ENCODE peak calls at places on chromosomes 7 and 10, in five cellular contexts. P is GM12878, J is K562, W is HepG2, Z is A549. B is an unnamed sample.

GRCh38 chr7:52831321-52831720 is 204.1 kb upstream of the POM121L12 start:
- DNase-seq in P (no peak), J (no peak), W (no peak), Z (no peak), B (no peak)

GRCh38 chr10:91343010-91343409 is 67.1 kb upstream of the HECTD2 start:
- DNase-seq in P (no peak), J (no peak), W (no peak), Z (no peak), B (no peak)

GRCh38 chr7:150408393-150409299 is 29.5 kb downstream of the ZNF775 start:
- DNase-seq in P (no peak), J (no peak), W (no peak), Z (no peak), B (no peak)

GRCh38 chr7:45032421-45032820 is 32.4 kb downstream of the CCM2 start:
- DNase-seq in P (no peak), J (no peak), W (no peak), Z (no peak), B (no peak)

GRCh38 chr7:156639426-156640256 is 933 bp upstream of the RNF32 start:
- DNase-seq in P (no peak), J (peak; percentile 65), W (no peak), Z (no peak), B (no peak)

GRCh38 chr7:133853706-133854276 is 273.3 kb upstream of the LRGUK start:
- DNase-seq in P (peak; percentile 9), J (peak; percentile 35), W (peak; percentile 47), Z (peak; percentile 82), B (peak; percentile 27)

GRCh38 chr7:46146454-46147255 is 225.6 kb upstream of the IGFBP3 start:
- DNase-seq in P (no peak), J (no peak), W (no peak), Z (peak; percentile 61), B (no peak)

GRCh38 chr7:142384508-142384922 is 126.7 kb upstream of the PRSS58 start:
- DNase-seq in P (no peak), J (no peak), W (no peak), Z (no peak), B (no peak)

GRCh38 chr10:125985557-125986246 is 89.3 kb downstream of the FANK1 start:
- DNase-seq in P (no peak), J (no peak), W (no peak), Z (no peak), B (no peak)

GRCh38 chr10:97822261-97822687 is 27.4 kb upstream of the GOLGA7B start:
- DNase-seq in P (no peak), J (no peak), W (no peak), Z (no peak), B (no peak)

GRCh38 chr7:41425926-41426325 is 277.0 kb downstream of the INHBA start:
- DNase-seq in P (no peak), J (no peak), W (no peak), Z (no peak), B (peak; percentile 8)

GRCh38 chr7:91310829-91311460 is 46.7 kb downstream of the FZD1 start:
- DNase-seq in P (no peak), J (no peak), W (no peak), Z (no peak), B (no peak)

GRCh38 chr7:30705596-30705995 is 23.3 kb upstream of the CRHR2 start:
- DNase-seq in P (no peak), J (no peak), W (no peak), Z (no peak), B (no peak)

GRCh38 chr7:29341156-29341555 is 146.6 kb downstream of the CHN2 start:
- DNase-seq in P (no peak), J (no peak), W (no peak), Z (no peak), B (no peak)

GRCh38 chr10:26334932-26335573 is 103.1 kb upstream of the APBB1IP start:
- DNase-seq in P (peak; percentile 73), J (peak; percentile 50), W (peak; percentile 50), Z (peak; percentile 81), B (peak; percentile 28)

GRCh38 chr7:82050792-82051191 is 280.9 kb upstream of the HGF start:
- DNase-seq in P (no peak), J (no peak), W (no peak), Z (peak; percentile 59), B (no peak)

GRCh38 chr7:141744131-141744530 is 6.0 kb downstream of the SSBP1 start:
- DNase-seq in P (no peak), J (no peak), W (no peak), Z (no peak), B (no peak)

GRCh38 chr10:89392974-89393373 is 551 bp downstream of the IFIT1 start:
- DNase-seq in P (no peak), J (no peak), W (no peak), Z (peak; percentile 16), B (no peak)

GRCh38 chr10:102114861-102115618 is 5.1 kb downstream of the LDB1 start:
- DNase-seq in P (no peak), J (peak; percentile 74), W (peak; percentile 79), Z (peak; percentile 73), B (peak; percentile 81)

GRCh38 chr7:102439963-102440795 is 6.8 kb downstream of the ORAI2 start:
- DNase-seq in P (no peak), J (peak; percentile 56), W (peak; percentile 72), Z (peak; percentile 70), B (peak; percentile 93)

GRCh38 chr7:47905071-47905920 is 43.0 kb downstream of the PKD1L1 start:
- DNase-seq in P (no peak), J (no peak), W (no peak), Z (no peak), B (no peak)

GRCh38 chr7:131235489-131236317 is 92.0 kb upstream of the MKLN1 start:
- DNase-seq in P (no peak), J (no peak), W (peak; percentile 16), Z (peak; percentile 99), B (peak; percentile 96)

GRCh38 chr7:143958781-143959180 is 4.1 kb downstream of the OR2F1 start:
- DNase-seq in P (no peak), J (no peak), W (peak; percentile 65), Z (no peak), B (no peak)

GRCh38 chr10:36023939-36024338 is 381.8 kb upstream of the FZD8 start:
- DNase-seq in P (no peak), J (no peak), W (peak; percentile 3), Z (peak; percentile 69), B (peak; percentile 27)

GRCh38 chr10:48947690-48948418 is 8.2 kb upstream of the LRRC18 start:
- DNase-seq in P (no peak), J (no peak), W (no peak), Z (no peak), B (no peak)

GRCh38 chr10:44334621-44335184 is 50.2 kb downstream of the CXCL12 start:
- DNase-seq in P (no peak), J (no peak), W (no peak), Z (no peak), B (no peak)

DNA sequence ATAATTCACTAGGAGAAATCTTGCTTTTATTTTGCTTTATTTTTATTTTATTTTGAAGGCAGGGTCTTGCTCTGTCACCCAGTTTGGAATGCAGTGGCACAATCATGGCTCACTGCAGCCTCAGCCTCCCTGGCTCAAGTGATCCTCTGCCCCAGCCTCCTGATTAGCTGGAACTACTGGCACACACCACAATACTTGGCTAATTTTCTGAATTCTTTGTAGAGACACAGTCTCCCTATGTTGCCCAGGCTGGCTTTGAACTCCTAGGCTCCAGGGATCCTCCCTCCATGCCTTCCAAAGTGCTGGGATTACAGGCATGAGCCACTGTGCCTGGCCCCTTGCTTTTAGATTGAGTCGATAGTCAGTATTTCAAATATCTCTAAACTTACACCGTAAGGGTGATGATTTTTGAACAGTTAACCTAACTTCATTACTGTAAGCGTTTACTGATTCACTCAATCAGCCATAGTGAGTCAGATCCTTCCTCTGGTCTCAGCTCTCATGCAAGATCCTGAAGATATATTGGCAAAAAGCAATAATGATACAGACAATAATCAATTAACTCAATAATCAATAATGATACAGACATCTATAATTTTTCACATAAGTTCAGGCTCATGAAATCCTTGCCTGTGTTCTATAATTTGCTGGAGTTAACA is 239.5 kb downstream of the KIAA1217 start:
- DNase-seq in P (no peak), J (no peak), W (no peak), Z (no peak), B (peak; percentile 17)
- H3K27ac ChIP-seq in P (no peak overlapping the region), J (no peak overlapping the region), W (no peak overlapping the region), Z (no peak overlapping the region), B (no peak overlapping the region)

GRCh38 chr7:7861211-7861633 is 107.4 kb upstream of the GLCCI1 start:
- DNase-seq in P (no peak), J (no peak), W (peak; percentile 49), Z (peak; percentile 9), B (peak; percentile 96)
- H3K4me2 ChIP-seq in P (no peak overlapping the region), J (no peak overlapping the region), W (no peak overlapping the region), Z (peak overlapping the region; percentile 26), B (peak overlapping the region; percentile 63)

GRCh38 chr10:46548781-46549090 is 7.7 kb downstream of the GPRIN2 start:
- DNase-seq in P (no peak), J (no peak), W (no peak), Z (no peak), B (no peak)

GRCh38 chr10:46546591-46547330 is 9.7 kb downstream of the GPRIN2 start:
- DNase-seq in P (no peak), J (no peak), W (no peak), Z (no peak), B (no peak)

GRCh38 chr10:46545861-46546590 is 10.4 kb downstream of the GPRIN2 start:
- DNase-seq in P (no peak), J (no peak), W (no peak), Z (no peak), B (no peak)

GRCh38 chr10:46547881-46548780 is 8.3 kb downstream of the GPRIN2 start:
- DNase-seq in P (no peak), J (no peak), W (no peak), Z (no peak), B (no peak)

DNA sequence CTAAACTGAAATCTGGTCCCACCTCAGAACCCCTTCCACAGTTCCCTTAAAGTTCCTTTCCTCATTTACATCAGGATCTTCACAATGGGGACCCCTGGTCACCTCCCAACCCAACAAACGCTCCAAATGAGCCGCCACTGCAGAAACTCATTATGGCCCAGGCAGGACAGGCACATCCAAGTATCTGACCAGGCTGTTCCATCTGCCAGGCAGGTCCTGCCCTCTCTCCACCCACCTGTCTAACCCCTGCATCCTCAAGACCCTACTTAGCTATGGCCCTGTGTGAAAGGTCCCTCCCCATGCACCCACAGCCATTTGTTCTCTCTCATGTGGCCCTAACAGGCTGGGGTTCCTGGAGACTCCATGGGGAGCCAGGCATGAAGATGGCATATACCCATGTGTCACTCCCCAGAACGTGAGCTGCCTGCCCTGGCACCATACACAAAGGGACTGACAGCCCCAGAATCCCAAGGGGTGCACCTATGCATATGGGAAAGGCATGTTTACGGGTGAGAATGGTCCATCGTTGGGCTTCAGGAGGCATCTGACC is 9.1 kb downstream of the GPRIN2 start:
- DNase-seq in P (no peak), J (no peak), W (no peak), Z (no peak), B (no peak)
- TF ChIP-seq MYC in P (no peak), J (no peak), W (no peak), Z (no peak), B (no peak)

GRCh38 chr10:132001238-132001977 is 19.7 kb upstream of the BNIP3 start:
- DNase-seq in P (no peak), J (no peak), W (peak; percentile 29), Z (peak; percentile 63), B (no peak)

GRCh38 chr10:131998845-131999681 is 17.3 kb upstream of the BNIP3 start:
- DNase-seq in P (no peak), J (peak; percentile 26), W (peak; percentile 24), Z (no peak), B (no peak)

GRCh38 chr10:131996508-131997365 is 15.0 kb upstream of the BNIP3 start:
- DNase-seq in P (no peak), J (no peak), W (no peak), Z (no peak), B (no peak)

GRCh38 chr10:131997366-131998049 is 15.8 kb upstream of the BNIP3 start:
- DNase-seq in P (no peak), J (no peak), W (peak; percentile 92), Z (peak; percentile 66), B (peak; percentile 75)

GRCh38 chr10:131998050-131998844 is 16.5 kb upstream of the BNIP3 start:
- DNase-seq in P (no peak), J (no peak), W (peak; percentile 47), Z (no peak), B (no peak)
- H3K27ac ChIP-seq in P (no peak overlapping the region), J (peak overlapping the region; percentile 57), W (peak overlapping the region; percentile 81), Z (peak overlapping the region; percentile 64), B (no peak overlapping the region)

B was measured in endothelial cell of umbilical vein.